ENCODE peak calls at places on chromosome 4, in nine cellular contexts. One of them, this sample, is unnamed.

GRCh38 chr4:109207060-109207459 is 95.4 kb downstream of the COL25A1 start:
- DNase-seq in KG1: no peak
- DNase-seq in head of caudate nucleus: peak; percentile 68
- DNase-seq in AG09309: no peak
- DNase-seq in stimulated activated CD4-positive, alpha-beta T cell treated with anti-CD3 and anti-CD28 coated beads, Interleukin-1b, Interleukin-23, amount 100 ng/mL, for 1 hour: no peak
- DNase-seq in Right ventricle myocardium superior: no peak
- DNase-seq in activated CD4-positive, alpha-beta T cell treated with anti-CD3 and anti-CD28 coated beads, Interleukin-2, amount 10 ng/mL, durations not matched to agents 7 days and 5 days: no peak
- DNase-seq in nephron progenitor cell: no peak
- DNase-seq in Caco-2: no peak
- DNase-seq in this sample: no peak

GRCh38 chr4:83252782-83253405 is 31.7 kb downstream of the COQ2 start:
- DNase-seq in KG1: peak; percentile 68
- DNase-seq in head of caudate nucleus: no peak
- DNase-seq in AG09309: no peak
- DNase-seq in stimulated activated CD4-positive, alpha-beta T cell treated with anti-CD3 and anti-CD28 coated beads, Interleukin-1b, Interleukin-23, amount 100 ng/mL, for 1 hour: peak; percentile 54
- DNase-seq in Right ventricle myocardium superior: no peak
- DNase-seq in activated CD4-positive, alpha-beta T cell treated with anti-CD3 and anti-CD28 coated beads, Interleukin-2, amount 10 ng/mL, durations not matched to agents 7 days and 5 days: peak; percentile 85
- DNase-seq in nephron progenitor cell: peak; percentile 63
- DNase-seq in Caco-2: peak; percentile 72
- DNase-seq in this sample: no peak

GRCh38 chr4:99816611-99817309 is at the start of gene DAPP1:
- DNase-seq in KG1: peak; percentile 15
- DNase-seq in head of caudate nucleus: peak; percentile 32
- DNase-seq in AG09309: no peak
- DNase-seq in stimulated activated CD4-positive, alpha-beta T cell treated with anti-CD3 and anti-CD28 coated beads, Interleukin-1b, Interleukin-23, amount 100 ng/mL, for 1 hour: peak; percentile 37
- DNase-seq in Right ventricle myocardium superior: peak; percentile 54
- DNase-seq in activated CD4-positive, alpha-beta T cell treated with anti-CD3 and anti-CD28 coated beads, Interleukin-2, amount 10 ng/mL, durations not matched to agents 7 days and 5 days: peak; percentile 92
- DNase-seq in nephron progenitor cell: no peak
- DNase-seq in Caco-2: no peak
- DNase-seq in this sample: peak; percentile 80

GRCh38 chr4:106868381-106869035 is 167.6 kb downstream of the DKK2 start:
- DNase-seq in KG1: no peak
- DNase-seq in head of caudate nucleus: no peak
- DNase-seq in AG09309: no peak
- DNase-seq in stimulated activated CD4-positive, alpha-beta T cell treated with anti-CD3 and anti-CD28 coated beads, Interleukin-1b, Interleukin-23, amount 100 ng/mL, for 1 hour: no peak
- DNase-seq in Right ventricle myocardium superior: no peak
- DNase-seq in activated CD4-positive, alpha-beta T cell treated with anti-CD3 and anti-CD28 coated beads, Interleukin-2, amount 10 ng/mL, durations not matched to agents 7 days and 5 days: no peak
- DNase-seq in nephron progenitor cell: no peak
- DNase-seq in Caco-2: no peak
- DNase-seq in this sample: no peak

GRCh38 chr4:180913750-180914149 is 1329.5 kb upstream of the TENM3 start:
- DNase-seq in KG1: no peak
- DNase-seq in head of caudate nucleus: no peak
- DNase-seq in AG09309: peak; percentile 87
- DNase-seq in stimulated activated CD4-positive, alpha-beta T cell treated with anti-CD3 and anti-CD28 coated beads, Interleukin-1b, Interleukin-23, amount 100 ng/mL, for 1 hour: no peak
- DNase-seq in Right ventricle myocardium superior: no peak
- DNase-seq in activated CD4-positive, alpha-beta T cell treated with anti-CD3 and anti-CD28 coated beads, Interleukin-2, amount 10 ng/mL, durations not matched to agents 7 days and 5 days: no peak
- DNase-seq in nephron progenitor cell: no peak
- DNase-seq in Caco-2: no peak
- DNase-seq in this sample: no peak

GRCh38 chr4:5746829-5747745 is 36.1 kb downstream of the EVC start:
- DNase-seq in KG1: no peak
- DNase-seq in head of caudate nucleus: no peak
- DNase-seq in AG09309: no peak
- DNase-seq in stimulated activated CD4-positive, alpha-beta T cell treated with anti-CD3 and anti-CD28 coated beads, Interleukin-1b, Interleukin-23, amount 100 ng/mL, for 1 hour: no peak
- DNase-seq in Right ventricle myocardium superior: no peak
- DNase-seq in activated CD4-positive, alpha-beta T cell treated with anti-CD3 and anti-CD28 coated beads, Interleukin-2, amount 10 ng/mL, durations not matched to agents 7 days and 5 days: no peak
- DNase-seq in nephron progenitor cell: no peak
- DNase-seq in Caco-2: no peak
- DNase-seq in this sample: no peak

GRCh38 chr4:108345862-108346530 is 177.3 kb upstream of the LEF1 start:
- DNase-seq in KG1: no peak
- DNase-seq in head of caudate nucleus: no peak
- DNase-seq in AG09309: no peak
- DNase-seq in stimulated activated CD4-positive, alpha-beta T cell treated with anti-CD3 and anti-CD28 coated beads, Interleukin-1b, Interleukin-23, amount 100 ng/mL, for 1 hour: no peak
- DNase-seq in Right ventricle myocardium superior: no peak
- DNase-seq in activated CD4-positive, alpha-beta T cell treated with anti-CD3 and anti-CD28 coated beads, Interleukin-2, amount 10 ng/mL, durations not matched to agents 7 days and 5 days: no peak
- DNase-seq in nephron progenitor cell: no peak
- DNase-seq in Caco-2: no peak
- DNase-seq in this sample: no peak

GRCh38 chr4:40419231-40419912 is 84.2 kb downstream of the CHRNA9 start:
- DNase-seq in KG1: no peak
- DNase-seq in head of caudate nucleus: no peak
- DNase-seq in AG09309: no peak
- DNase-seq in stimulated activated CD4-positive, alpha-beta T cell treated with anti-CD3 and anti-CD28 coated beads, Interleukin-1b, Interleukin-23, amount 100 ng/mL, for 1 hour: no peak
- DNase-seq in Right ventricle myocardium superior: no peak
- DNase-seq in activated CD4-positive, alpha-beta T cell treated with anti-CD3 and anti-CD28 coated beads, Interleukin-2, amount 10 ng/mL, durations not matched to agents 7 days and 5 days: no peak
- DNase-seq in nephron progenitor cell: no peak
- DNase-seq in Caco-2: no peak
- DNase-seq in this sample: no peak

GRCh38 chr4:3441501-3442459 is at the start of gene HGFAC:
- DNase-seq in KG1: no peak
- DNase-seq in head of caudate nucleus: no peak
- DNase-seq in AG09309: no peak
- DNase-seq in stimulated activated CD4-positive, alpha-beta T cell treated with anti-CD3 and anti-CD28 coated beads, Interleukin-1b, Interleukin-23, amount 100 ng/mL, for 1 hour: no peak
- DNase-seq in Right ventricle myocardium superior: peak; percentile 36
- DNase-seq in activated CD4-positive, alpha-beta T cell treated with anti-CD3 and anti-CD28 coated beads, Interleukin-2, amount 10 ng/mL, durations not matched to agents 7 days and 5 days: no peak
- DNase-seq in nephron progenitor cell: no peak
- DNase-seq in Caco-2: no peak
- DNase-seq in this sample: no peak

GRCh38 chr4:143381171-143382118 is 44.8 kb downstream of the GAB1 start:
- DNase-seq in KG1: no peak
- DNase-seq in head of caudate nucleus: peak; percentile 74
- DNase-seq in AG09309: no peak
- DNase-seq in stimulated activated CD4-positive, alpha-beta T cell treated with anti-CD3 and anti-CD28 coated beads, Interleukin-1b, Interleukin-23, amount 100 ng/mL, for 1 hour: no peak
- DNase-seq in Right ventricle myocardium superior: peak; percentile 90
- DNase-seq in activated CD4-positive, alpha-beta T cell treated with anti-CD3 and anti-CD28 coated beads, Interleukin-2, amount 10 ng/mL, durations not matched to agents 7 days and 5 days: no peak
- DNase-seq in nephron progenitor cell: no peak
- DNase-seq in Caco-2: no peak
- DNase-seq in this sample: peak; percentile 92

GRCh38 chr4:184506527-184507121 is 32.3 kb upstream of the IRF2 start:
- DNase-seq in KG1: peak; percentile 1
- DNase-seq in head of caudate nucleus: no peak
- DNase-seq in AG09309: no peak
- DNase-seq in stimulated activated CD4-positive, alpha-beta T cell treated with anti-CD3 and anti-CD28 coated beads, Interleukin-1b, Interleukin-23, amount 100 ng/mL, for 1 hour: no peak
- DNase-seq in Right ventricle myocardium superior: no peak
- DNase-seq in activated CD4-positive, alpha-beta T cell treated with anti-CD3 and anti-CD28 coated beads, Interleukin-2, amount 10 ng/mL, durations not matched to agents 7 days and 5 days: peak; percentile 57
- DNase-seq in nephron progenitor cell: peak; percentile 8
- DNase-seq in Caco-2: no peak
- DNase-seq in this sample: no peak

GRCh38 chr4:107858158-107858742 is 33.5 kb downstream of the SGMS2 start:
- DNase-seq in KG1: no peak
- DNase-seq in head of caudate nucleus: no peak
- DNase-seq in AG09309: no peak
- DNase-seq in stimulated activated CD4-positive, alpha-beta T cell treated with anti-CD3 and anti-CD28 coated beads, Interleukin-1b, Interleukin-23, amount 100 ng/mL, for 1 hour: no peak
- DNase-seq in Right ventricle myocardium superior: no peak
- DNase-seq in activated CD4-positive, alpha-beta T cell treated with anti-CD3 and anti-CD28 coated beads, Interleukin-2, amount 10 ng/mL, durations not matched to agents 7 days and 5 days: no peak
- DNase-seq in nephron progenitor cell: no peak
- DNase-seq in Caco-2: no peak
- DNase-seq in this sample: no peak

GRCh38 chr4:129264008-129264657 is 168.2 kb downstream of the C4orf33 start:
- DNase-seq in KG1: no peak
- DNase-seq in head of caudate nucleus: no peak
- DNase-seq in AG09309: no peak
- DNase-seq in stimulated activated CD4-positive, alpha-beta T cell treated with anti-CD3 and anti-CD28 coated beads, Interleukin-1b, Interleukin-23, amount 100 ng/mL, for 1 hour: no peak
- DNase-seq in Right ventricle myocardium superior: no peak
- DNase-seq in activated CD4-positive, alpha-beta T cell treated with anti-CD3 and anti-CD28 coated beads, Interleukin-2, amount 10 ng/mL, durations not matched to agents 7 days and 5 days: no peak
- DNase-seq in nephron progenitor cell: no peak
- DNase-seq in Caco-2: no peak
- DNase-seq in this sample: no peak

GRCh38 chr4:3251691-3252479 is 2.9 kb downstream of the MSANTD1 start:
- DNase-seq in KG1: no peak
- DNase-seq in head of caudate nucleus: no peak
- DNase-seq in AG09309: no peak
- DNase-seq in stimulated activated CD4-positive, alpha-beta T cell treated with anti-CD3 and anti-CD28 coated beads, Interleukin-1b, Interleukin-23, amount 100 ng/mL, for 1 hour: no peak
- DNase-seq in Right ventricle myocardium superior: peak; percentile 26
- DNase-seq in activated CD4-positive, alpha-beta T cell treated with anti-CD3 and anti-CD28 coated beads, Interleukin-2, amount 10 ng/mL, durations not matched to agents 7 days and 5 days: no peak
- DNase-seq in nephron progenitor cell: peak; percentile 1
- DNase-seq in Caco-2: peak; percentile 20
- DNase-seq in this sample: peak; percentile 59

This sample was measured in posterior vena cava.